ENCODE peak calls at places on chromosomes 7 and 10, in four cellular contexts. Y is mammary epithelial cell, E is tibial artery, N is lung. X is an unnamed sample.

GRCh38 chr10:129361676-129362376 is 105.2 kb upstream of the MGMT start:
- DNase-seq in N (no peak), Y (no peak), E (no peak), X (no peak)

GRCh38 chr10:70835895-70836294 is 20.1 kb downstream of the SGPL1 start:
- DNase-seq in Y (no peak), N (no peak), E (no peak), X (no peak)

GRCh38 chr7:74544706-74545469 is 91.2 kb downstream of the GTF2IRD1 start:
- DNase-seq in N (no peak), Y (peak; percentile 23), E (no peak), X (peak; percentile 35)

GRCh38 chr7:38704041-38704547 is 72.9 kb upstream of the AMPH start:
- DNase-seq in N (no peak), Y (no peak), E (no peak), X (no peak)

GRCh38 chr7:22351878-22352277 is 5.1 kb downstream of the RAPGEF5 start:
- DNase-seq in N (no peak), E (no peak), Y (peak; percentile 56), X (peak; percentile 36)

GRCh38 chr7:128379900-128380806 is 18.7 kb upstream of the PRRT4 start:
- DNase-seq in E (no peak), Y (no peak), N (no peak), X (no peak)

GRCh38 chr10:124035306-124035927 is 58.0 kb downstream of the CHST15 start:
- DNase-seq in E (no peak), Y (no peak), N (no peak), X (no peak)

GRCh38 chr7:79980376-79980775 is 154.3 kb upstream of the GNAI1 start:
- DNase-seq in Y (no peak), N (no peak), E (no peak), X (no peak)

GRCh38 chr10:90363799-90364483 is 493.9 kb downstream of the HTR7 start:
- DNase-seq in E (no peak), Y (no peak), N (no peak), X (no peak)

GRCh38 chr7:112135815-112136706 is 70.1 kb downstream of the DOCK4 start:
- DNase-seq in N (no peak), Y (no peak), E (no peak), X (no peak)

GRCh38 chr10:100043344-100043743 is 33.6 kb upstream of the DNMBP start:
- DNase-seq in E (no peak), N (no peak), Y (peak; percentile 85), X (peak; percentile 87)
- TF ChIP-seq CTCF in E (no peak), N (no peak), Y (no peak), X (peak; percentile 17)

DNA sequence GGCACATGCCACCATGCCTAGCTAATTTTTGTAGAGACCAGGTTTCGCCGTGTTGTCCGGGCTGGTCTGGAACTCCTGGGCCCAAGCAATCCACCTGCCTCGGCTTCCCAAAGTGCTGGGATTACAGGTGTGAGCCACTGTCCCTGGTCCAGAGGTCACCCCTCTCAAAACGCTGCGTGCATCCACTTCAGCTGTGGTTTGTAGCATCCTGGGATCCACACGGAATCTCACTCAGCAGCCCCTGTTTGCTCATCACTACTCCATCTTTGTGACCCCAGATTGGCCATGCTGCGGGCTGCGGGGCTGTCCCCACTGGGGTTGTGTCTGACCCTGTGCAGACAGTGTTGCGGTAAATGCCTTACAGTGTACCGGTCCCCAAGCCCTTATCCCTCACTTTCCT is 3.5 kb downstream of the INPP5A start:
- DNase-seq in Y (no peak), E (peak; percentile 59), N (no peak), X (no peak)
- H3K4me1 ChIP-seq in Y (peaks cover 12% of the 10 kb centered on the region), E (peaks cover 83% of the 10 kb centered on the region), N (peaks cover 41% of the 10 kb centered on the region), X (peaks cover 8% of the 10 kb centered on the region)

GRCh38 chr10:12350167-12350872 is 973 bp downstream of the CAMK1D start:
- DNase-seq in Y (peak; percentile 32), N (peak; percentile 38), E (peak; percentile 70), X (peak; percentile 42)
- H3K27ac ChIP-seq in Y (no peak overlapping the region), N (peak overlapping the region; percentile 59), E (peak overlapping the region; percentile 88), X (no peak overlapping the region)

DNA sequence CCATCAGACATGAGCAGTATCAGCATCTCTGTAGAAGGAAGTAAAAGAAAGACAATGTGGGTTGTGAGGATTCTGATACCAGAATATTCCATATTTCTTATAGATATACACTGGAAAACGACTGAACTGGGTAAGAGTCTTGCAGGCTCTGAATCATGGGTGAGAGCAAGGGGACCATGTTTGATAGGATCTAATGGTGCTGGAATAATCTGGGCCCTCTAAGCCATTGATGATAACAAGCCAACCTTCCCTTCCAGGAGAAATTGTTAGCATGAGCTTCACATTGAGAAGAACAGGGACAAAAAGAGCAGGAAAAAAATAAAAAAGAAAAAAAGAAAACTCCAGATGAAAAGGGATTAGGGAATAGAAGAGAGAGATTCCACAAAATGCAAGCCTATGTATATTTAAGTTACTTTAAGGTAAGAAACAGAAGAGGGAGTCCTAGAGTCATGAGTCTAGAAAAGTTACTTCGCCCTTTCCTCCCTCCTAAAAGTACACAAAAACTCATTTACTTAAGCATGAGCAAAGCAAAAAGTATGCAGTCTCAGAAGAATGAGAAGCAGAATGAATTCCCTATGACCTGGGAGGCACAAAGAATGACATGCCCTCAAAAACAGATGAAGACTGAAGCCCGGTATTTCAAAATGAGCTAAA is 181.9 kb downstream of the TMEM26 start:
- DNase-seq in Y (peak; percentile 20), E (no peak), N (no peak), X (peak; percentile 50)
- TF ChIP-seq CTCF in Y (no peak), E (no peak), N (no peak), X (peak; percentile 54)

DNA sequence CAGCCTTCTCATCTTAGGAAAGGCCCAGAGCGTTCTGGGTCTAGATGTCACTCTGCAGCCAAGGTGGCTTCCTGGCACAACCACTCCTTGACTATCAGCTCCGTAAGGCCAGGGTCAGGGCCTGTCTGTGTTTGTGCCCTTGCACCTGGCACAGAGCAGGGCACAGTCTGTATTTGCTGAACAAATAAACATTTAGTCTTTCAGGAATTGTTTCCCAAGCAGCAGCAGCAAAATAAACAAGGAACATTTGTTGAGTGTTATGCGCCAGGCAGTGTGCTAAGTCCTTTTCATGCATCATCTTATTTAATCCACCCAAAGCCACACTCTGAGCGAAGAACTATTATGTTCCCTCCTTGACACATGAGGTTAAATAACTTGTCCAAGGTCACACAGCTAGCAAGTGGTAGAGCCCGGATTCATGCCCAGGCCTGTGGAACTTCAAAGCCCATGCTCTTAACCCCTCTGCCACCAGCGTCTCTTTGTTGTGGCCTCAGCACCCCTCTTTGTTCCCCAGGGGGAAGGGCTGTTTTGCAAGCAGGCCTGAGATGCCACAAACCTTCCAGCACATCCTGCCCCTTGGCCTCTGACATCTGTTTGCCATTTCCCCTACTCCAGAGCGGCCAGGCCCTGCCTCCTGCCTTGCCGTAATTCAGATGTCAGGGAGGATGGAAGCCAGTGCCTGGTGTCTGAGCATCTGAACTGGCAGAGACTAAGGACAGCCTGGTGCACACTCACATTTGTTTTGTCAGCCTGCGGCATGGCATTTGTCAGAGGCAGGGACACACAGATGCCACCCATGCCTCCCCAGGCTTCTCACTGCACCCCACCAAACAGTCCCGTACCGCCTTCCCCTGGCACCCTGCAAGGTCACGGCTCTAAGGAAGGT is 325.8 kb upstream of the ZMIZ1 start:
- DNase-seq in E (no peak), Y (no peak), N (no peak), X (no peak)
- H3K4me1 ChIP-seq in E (peaks cover 7% of the 10 kb centered on the region), Y (no peaks in the 10 kb centered on the region), N (peaks cover 3% of the 10 kb centered on the region), X (no peaks in the 10 kb centered on the region)

GRCh38 chr7:32681174-32681518 is 185.9 kb downstream of the AVL9 start:
- DNase-seq in N (no peak), Y (no peak), E (no peak), X (no peak)
- H3K27ac ChIP-seq in N (no peak overlapping the region), Y (peak overlapping the region; percentile 60), E (no peak overlapping the region), X (no peak overlapping the region)

GRCh38 chr10:17616403-17617030 is 657 bp downstream of the HACD1 start:
- DNase-seq in N (peak; percentile 79), Y (peak; percentile 56), E (peak; percentile 92), X (peak; percentile 26)

GRCh38 chr10:17622061-17622460 is 4.9 kb upstream of the HACD1 start:
- DNase-seq in E (no peak), Y (no peak), N (no peak), X (no peak)

GRCh38 chr10:17617031-17617911 is at the start of gene HACD1:
- DNase-seq in E (peak; percentile 81), Y (peak; percentile 79), N (peak; percentile 81), X (peak; percentile 54)
- TF ChIP-seq CTCF in E (no peak), Y (no peak), N (no peak), X (peak; percentile 51)

X was measured in foreskin keratinocyte.